ENCODE peak calls at places on chromosomes 6 and 20, in nine cellular contexts. One of them, this sample, is unnamed.

GRCh38 chr20:10671850-10672578 is 1.8 kb downstream of the JAG1 start:
- DNase-seq in fibroblast of mammary gland: peak; percentile 67
- DNase-seq in transverse colon: peak; percentile 74
- DNase-seq in stomach: peak; percentile 75
- DNase-seq in IMR-90: peak; percentile 46
- DNase-seq in fibroblast of villous mesenchyme: peak; percentile 65
- DNase-seq in foreskin fibroblast: peak; percentile 45
- DNase-seq in heart left ventricle: peak; percentile 88
- DNase-seq in neural crest cell: no peak
- DNase-seq in this sample: no peak

GRCh38 chr6:108250240-108250866 is 10.5 kb downstream of the SNX3 start:
- DNase-seq in stomach: no peak
- DNase-seq in fibroblast of mammary gland: peak; percentile 44
- DNase-seq in fibroblast of villous mesenchyme: peak; percentile 44
- DNase-seq in foreskin fibroblast: peak; percentile 4
- DNase-seq in neural crest cell: no peak
- DNase-seq in transverse colon: no peak
- DNase-seq in heart left ventricle: no peak
- DNase-seq in IMR-90: peak; percentile 30
- DNase-seq in this sample: no peak

GRCh38 chr6:140623498-140623897 is 1249.0 kb upstream of the CITED2 start:
- DNase-seq in fibroblast of mammary gland: peak; percentile 85
- DNase-seq in heart left ventricle: no peak
- DNase-seq in IMR-90: peak; percentile 93
- DNase-seq in foreskin fibroblast: peak; percentile 74
- DNase-seq in fibroblast of villous mesenchyme: peak; percentile 77
- DNase-seq in stomach: no peak
- DNase-seq in transverse colon: no peak
- DNase-seq in neural crest cell: no peak
- DNase-seq in this sample: no peak

GRCh38 chr6:161727063-161727462 is 453.2 kb upstream of the AGPAT4 start:
- DNase-seq in IMR-90: no peak
- DNase-seq in stomach: no peak
- DNase-seq in transverse colon: no peak
- DNase-seq in fibroblast of mammary gland: no peak
- DNase-seq in foreskin fibroblast: no peak
- DNase-seq in neural crest cell: no peak
- DNase-seq in heart left ventricle: no peak
- DNase-seq in fibroblast of villous mesenchyme: no peak
- DNase-seq in this sample: no peak

GRCh38 chr6:40968620-40969145 is 70.3 kb downstream of the UNC5CL start:
- DNase-seq in transverse colon: no peak
- DNase-seq in fibroblast of villous mesenchyme: no peak
- DNase-seq in neural crest cell: no peak
- DNase-seq in heart left ventricle: no peak
- DNase-seq in fibroblast of mammary gland: no peak
- DNase-seq in IMR-90: no peak
- DNase-seq in stomach: no peak
- DNase-seq in foreskin fibroblast: no peak
- DNase-seq in this sample: no peak

GRCh38 chr6:83696674-83697073 is 12.2 kb downstream of the SNAP91 start:
- DNase-seq in neural crest cell: no peak
- DNase-seq in foreskin fibroblast: no peak
- DNase-seq in stomach: no peak
- DNase-seq in fibroblast of mammary gland: no peak
- DNase-seq in transverse colon: no peak
- DNase-seq in IMR-90: no peak
- DNase-seq in fibroblast of villous mesenchyme: no peak
- DNase-seq in heart left ventricle: no peak
- DNase-seq in this sample: no peak

GRCh38 chr6:1200706-1201105 is 111.2 kb upstream of the FOXQ1 start:
- DNase-seq in IMR-90: peak; percentile 39
- DNase-seq in heart left ventricle: no peak
- DNase-seq in stomach: no peak
- DNase-seq in transverse colon: no peak
- DNase-seq in fibroblast of mammary gland: peak; percentile 74
- DNase-seq in foreskin fibroblast: peak; percentile 99
- DNase-seq in fibroblast of villous mesenchyme: peak; percentile 88
- DNase-seq in neural crest cell: no peak
- DNase-seq in this sample: no peak

GRCh38 chr6:141359953-141360352 is 772.8 kb upstream of the GJE1 start:
- DNase-seq in stomach: no peak
- DNase-seq in heart left ventricle: peak; percentile 7
- DNase-seq in fibroblast of mammary gland: peak; percentile 32
- DNase-seq in transverse colon: no peak
- DNase-seq in IMR-90: no peak
- DNase-seq in fibroblast of villous mesenchyme: peak; percentile 48
- DNase-seq in neural crest cell: no peak
- DNase-seq in foreskin fibroblast: no peak
- DNase-seq in this sample: no peak

GRCh38 chr20:49610701-49611538 is 43.0 kb upstream of the PTGIS start:
- DNase-seq in fibroblast of mammary gland: no peak
- DNase-seq in foreskin fibroblast: no peak
- DNase-seq in IMR-90: no peak
- DNase-seq in transverse colon: peak; percentile 87
- DNase-seq in neural crest cell: peak; percentile 92
- DNase-seq in stomach: peak; percentile 86
- DNase-seq in heart left ventricle: peak; percentile 62
- DNase-seq in fibroblast of villous mesenchyme: peak; percentile 40
- DNase-seq in this sample: peak; percentile 92

GRCh38 chr6:149566372-149567193 is at the start of gene GINM1:
- DNase-seq in foreskin fibroblast: peak; percentile 34
- DNase-seq in fibroblast of mammary gland: no peak
- DNase-seq in neural crest cell: peak; percentile 42
- DNase-seq in IMR-90: peak; percentile 15
- DNase-seq in stomach: peak; percentile 63
- DNase-seq in fibroblast of villous mesenchyme: peak; percentile 29
- DNase-seq in transverse colon: peak; percentile 66
- DNase-seq in heart left ventricle: peak; percentile 49
- DNase-seq in this sample: peak; percentile 87

GRCh38 chr20:43043887-43044286 is 145.8 kb downstream of the PTPRT start:
- DNase-seq in stomach: no peak
- DNase-seq in heart left ventricle: no peak
- DNase-seq in IMR-90: no peak
- DNase-seq in fibroblast of villous mesenchyme: no peak
- DNase-seq in neural crest cell: no peak
- DNase-seq in transverse colon: no peak
- DNase-seq in foreskin fibroblast: no peak
- DNase-seq in fibroblast of mammary gland: no peak
- DNase-seq in this sample: no peak

GRCh38 chr6:142706200-142706599 is 238.8 kb downstream of the HIVEP2 start:
- DNase-seq in neural crest cell: no peak
- DNase-seq in IMR-90: no peak
- DNase-seq in transverse colon: no peak
- DNase-seq in fibroblast of villous mesenchyme: no peak
- DNase-seq in stomach: no peak
- DNase-seq in fibroblast of mammary gland: no peak
- DNase-seq in heart left ventricle: no peak
- DNase-seq in foreskin fibroblast: no peak
- DNase-seq in this sample: no peak

GRCh38 chr20:48223715-48224114 is 438.4 kb upstream of the SULF2 start:
- DNase-seq in fibroblast of mammary gland: no peak
- DNase-seq in stomach: no peak
- DNase-seq in foreskin fibroblast: no peak
- DNase-seq in neural crest cell: no peak
- DNase-seq in heart left ventricle: no peak
- DNase-seq in fibroblast of villous mesenchyme: no peak
- DNase-seq in transverse colon: no peak
- DNase-seq in IMR-90: no peak
- DNase-seq in this sample: no peak

GRCh38 chr6:34865107-34865506 is 22.7 kb downstream of the TAF11 start:
- DNase-seq in fibroblast of villous mesenchyme: peak; percentile 83
- DNase-seq in heart left ventricle: no peak
- DNase-seq in foreskin fibroblast: no peak
- DNase-seq in IMR-90: peak; percentile 20
- DNase-seq in fibroblast of mammary gland: no peak
- DNase-seq in stomach: no peak
- DNase-seq in neural crest cell: no peak
- DNase-seq in transverse colon: no peak
- DNase-seq in this sample: no peak

GRCh38 chr6:100116409-100117194 is 122.6 kb upstream of the MCHR2 start:
- DNase-seq in fibroblast of villous mesenchyme: peak; percentile 76
- DNase-seq in neural crest cell: peak; percentile 38
- DNase-seq in heart left ventricle: no peak
- DNase-seq in foreskin fibroblast: peak; percentile 65
- DNase-seq in stomach: no peak
- DNase-seq in fibroblast of mammary gland: peak; percentile 85
- DNase-seq in transverse colon: peak; percentile 12
- DNase-seq in IMR-90: peak; percentile 76
- DNase-seq in this sample: no peak

GRCh38 chr20:48634641-48635040 is 193.2 kb downstream of the PREX1 start:
- DNase-seq in IMR-90: no peak
- DNase-seq in fibroblast of mammary gland: no peak
- DNase-seq in neural crest cell: no peak
- DNase-seq in stomach: no peak
- DNase-seq in foreskin fibroblast: no peak
- DNase-seq in heart left ventricle: no peak
- DNase-seq in fibroblast of villous mesenchyme: no peak
- DNase-seq in transverse colon: no peak
- DNase-seq in this sample: no peak

GRCh38 chr20:2005831-2006426 is 12.1 kb upstream of the PDYN start:
- DNase-seq in IMR-90: peak; percentile 45
- DNase-seq in heart left ventricle: peak; percentile 60
- DNase-seq in foreskin fibroblast: peak; percentile 26
- DNase-seq in transverse colon: peak; percentile 63
- DNase-seq in stomach: peak; percentile 62
- DNase-seq in neural crest cell: peak; percentile 94
- DNase-seq in fibroblast of villous mesenchyme: peak; percentile 67
- DNase-seq in fibroblast of mammary gland: peak; percentile 45
- DNase-seq in this sample: peak; percentile 88

GRCh38 chr6:118383924-118384323 is 164.2 kb upstream of the PLN start:
- DNase-seq in foreskin fibroblast: peak; percentile 23
- DNase-seq in transverse colon: no peak
- DNase-seq in neural crest cell: no peak
- DNase-seq in stomach: no peak
- DNase-seq in fibroblast of villous mesenchyme: no peak
- DNase-seq in IMR-90: no peak
- DNase-seq in heart left ventricle: no peak
- DNase-seq in fibroblast of mammary gland: peak; percentile 26
- DNase-seq in this sample: no peak

GRCh38 chr6:36320475-36320874 is 16.2 kb downstream of the BNIP5 start:
- DNase-seq in neural crest cell: no peak
- DNase-seq in fibroblast of villous mesenchyme: no peak
- DNase-seq in foreskin fibroblast: no peak
- DNase-seq in fibroblast of mammary gland: no peak
- DNase-seq in transverse colon: peak; percentile 45
- DNase-seq in IMR-90: no peak
- DNase-seq in stomach: no peak
- DNase-seq in heart left ventricle: no peak
- DNase-seq in this sample: no peak
- TF ChIP-seq CTCF in neural crest cell: no peak
- TF ChIP-seq CTCF in fibroblast of villous mesenchyme: no peak
- TF ChIP-seq CTCF in foreskin fibroblast: no peak
- TF ChIP-seq CTCF in fibroblast of mammary gland: no peak
- TF ChIP-seq CTCF in transverse colon: no peak
- TF ChIP-seq CTCF in IMR-90: no peak
- TF ChIP-seq CTCF in stomach: no peak
- TF ChIP-seq CTCF in heart left ventricle: no peak
- TF ChIP-seq CTCF in this sample: no peak

DNA sequence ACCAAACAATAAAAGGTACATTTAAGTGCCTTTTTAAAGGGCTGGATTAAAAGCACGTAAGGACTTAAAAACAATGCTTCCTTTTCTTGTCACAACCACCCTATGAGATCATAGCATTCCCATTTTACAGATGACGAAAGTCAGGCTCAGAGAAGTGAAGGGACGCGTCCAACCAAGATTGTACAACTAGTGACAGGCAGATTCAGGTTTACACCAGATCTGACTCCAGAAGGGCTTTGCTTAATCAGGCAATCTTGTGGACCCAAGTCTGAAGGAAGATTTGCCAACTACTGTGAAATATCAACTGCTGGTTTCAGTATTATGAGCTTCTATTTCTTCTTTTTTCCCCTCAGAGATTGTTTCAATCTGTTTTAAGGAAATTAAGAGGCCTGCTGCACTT is 876 bp downstream of the ENPP4 start:
- DNase-seq in heart left ventricle: no peak
- DNase-seq in stomach: no peak
- DNase-seq in transverse colon: no peak
- DNase-seq in foreskin fibroblast: no peak
- DNase-seq in fibroblast of villous mesenchyme: no peak
- DNase-seq in neural crest cell: no peak
- DNase-seq in fibroblast of mammary gland: no peak
- DNase-seq in IMR-90: no peak
- DNase-seq in this sample: no peak
- TF ChIP-seq CTCF in heart left ventricle: no peak
- TF ChIP-seq CTCF in stomach: no peak
- TF ChIP-seq CTCF in transverse colon: no peak
- TF ChIP-seq CTCF in foreskin fibroblast: no peak
- TF ChIP-seq CTCF in fibroblast of villous mesenchyme: no peak
- TF ChIP-seq CTCF in neural crest cell: no peak
- TF ChIP-seq CTCF in fibroblast of mammary gland: no peak
- TF ChIP-seq CTCF in IMR-90: no peak
- TF ChIP-seq CTCF in this sample: no peak

GRCh38 chr20:63856111-63856511 is 5.2 kb upstream of the ABHD16B start:
- DNase-seq in foreskin fibroblast: no peak
- DNase-seq in stomach: no peak
- DNase-seq in fibroblast of mammary gland: no peak
- DNase-seq in transverse colon: no peak
- DNase-seq in neural crest cell: no peak
- DNase-seq in fibroblast of villous mesenchyme: no peak
- DNase-seq in IMR-90: no peak
- DNase-seq in heart left ventricle: no peak
- DNase-seq in this sample: no peak
- TF ChIP-seq CTCF in foreskin fibroblast: no peak
- TF ChIP-seq CTCF in stomach: no peak
- TF ChIP-seq CTCF in fibroblast of mammary gland: no peak
- TF ChIP-seq CTCF in transverse colon: no peak
- TF ChIP-seq CTCF in neural crest cell: no peak
- TF ChIP-seq CTCF in fibroblast of villous mesenchyme: no peak
- TF ChIP-seq CTCF in IMR-90: no peak
- TF ChIP-seq CTCF in heart left ventricle: no peak
- TF ChIP-seq CTCF in this sample: no peak

DNA sequence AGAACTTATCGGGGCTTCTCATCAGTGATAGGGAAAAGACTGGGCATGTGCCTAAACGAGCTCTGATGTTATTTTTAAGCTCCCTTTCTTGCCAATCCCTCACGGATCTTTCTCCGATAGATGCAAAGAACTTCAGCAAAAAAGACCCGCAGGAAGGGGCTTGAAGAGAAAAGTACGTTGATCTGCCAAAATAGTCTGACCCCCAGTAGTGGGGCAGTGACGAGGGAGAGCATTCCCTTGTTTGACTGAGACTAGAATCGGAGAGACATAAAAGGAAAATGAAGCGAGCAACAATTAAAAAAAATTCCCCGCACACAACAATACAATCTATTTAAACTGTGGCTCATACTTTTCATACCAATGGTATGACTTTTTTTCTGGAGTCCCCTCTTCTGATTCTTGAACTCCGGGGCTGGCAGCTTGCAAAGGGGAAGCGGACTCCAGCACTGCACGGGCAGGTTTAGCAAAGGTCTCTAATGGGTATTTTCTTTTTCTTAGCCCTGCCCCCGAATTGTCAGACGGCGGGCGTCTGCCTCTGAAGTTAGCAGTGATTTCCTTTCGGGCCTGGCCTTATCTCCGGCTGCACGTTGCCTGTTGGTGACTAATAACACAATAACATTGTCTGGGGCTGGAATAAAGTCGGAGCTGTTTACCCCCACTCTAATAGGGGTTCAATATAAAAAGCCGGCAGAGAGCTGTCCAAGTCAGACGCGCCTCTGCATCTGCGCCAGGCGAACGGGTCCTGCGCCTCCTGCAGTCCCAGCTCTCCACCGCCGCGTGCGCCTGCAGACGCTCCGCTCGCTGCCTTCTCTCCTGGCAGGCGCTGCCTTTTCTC is at the start of gene EDN1:
- DNase-seq in stomach: peak; percentile 85
- DNase-seq in foreskin fibroblast: peak; percentile 82
- DNase-seq in fibroblast of villous mesenchyme: peak; percentile 79
- DNase-seq in IMR-90: peak; percentile 84
- DNase-seq in neural crest cell: peak; percentile 66
- DNase-seq in transverse colon: peak; percentile 85
- DNase-seq in fibroblast of mammary gland: peak; percentile 71
- DNase-seq in heart left ventricle: peak; percentile 72
- DNase-seq in this sample: peak; percentile 91
- TF ChIP-seq CTCF in stomach: peak; percentile 46
- TF ChIP-seq CTCF in foreskin fibroblast: peak; percentile 61
- TF ChIP-seq CTCF in fibroblast of villous mesenchyme: peak; percentile 60
- TF ChIP-seq CTCF in IMR-90: peak; percentile 45
- TF ChIP-seq CTCF in neural crest cell: peak; percentile 64
- TF ChIP-seq CTCF in transverse colon: peak; percentile 52
- TF ChIP-seq CTCF in fibroblast of mammary gland: peak; percentile 40
- TF ChIP-seq CTCF in heart left ventricle: peak; percentile 34
- TF ChIP-seq CTCF in this sample: peak; percentile 61

This sample was measured in osteocyte.